ENCODE peak calls at places on chromosomes 13 and 19, in five cellular contexts. D, R, G, E and Y are unnamed samples.

GRCh38 chr19:24054044-24054935 is 32.7 kb upstream of the ZNF254 start:
- DNase-seq in D (no peak), R (no peak), G (no peak), E (peak; percentile 99), Y (peak; percentile 98)

GRCh38 chr13:65789815-65790214 is 1440.3 kb downstream of the PCDH9 start:
- DNase-seq in D (no peak), R (no peak), G (no peak), E (no peak), Y (no peak)

GRCh38 chr19:42285546-42285945 is 16.4 kb upstream of the PRR19 start:
- DNase-seq in D (no peak), R (no peak), G (no peak), E (no peak), Y (no peak)

GRCh38 chr19:13830761-13831481 is 35.7 kb downstream of the ZSWIM4 start:
- DNase-seq in D (no peak), R (no peak), G (no peak), E (peak; percentile 74), Y (no peak)

GRCh38 chr19:33446918-33447293 is 73.4 kb downstream of the CEBPG start:
- DNase-seq in D (no peak), R (no peak), G (no peak), E (no peak), Y (no peak)

GRCh38 chr19:41225238-41226052 is 6.4 kb downstream of the AXL start:
- DNase-seq in D (peak; percentile 25), R (peak; percentile 78), G (no peak), E (peak; percentile 97), Y (peak; percentile 86)

GRCh38 chr19:2334986-2335846 is 6.7 kb downstream of the SPPL2B start:
- DNase-seq in D (no peak), R (no peak), G (no peak), E (no peak), Y (no peak)

GRCh38 chr13:23570099-23570926 is at the start of gene TNFRSF19:
- DNase-seq in D (no peak), R (peak; percentile 35), G (no peak), E (peak; percentile 38), Y (no peak)

GRCh38 chr19:18972301-18972831 is 31.3 kb upstream of the HOMER3 start:
- DNase-seq in D (no peak), R (no peak), G (no peak), E (no peak), Y (no peak)

GRCh38 chr13:50484472-50485113 is 358.9 kb downstream of the DLEU7 start:
- DNase-seq in D (no peak), R (no peak), G (no peak), E (peak; percentile 51), Y (no peak)

GRCh38 chr19:44653977-44654784 is 10.5 kb downstream of the PVR start:
- DNase-seq in D (peak; percentile 61), R (peak; percentile 68), G (peak; percentile 41), E (peak; percentile 53), Y (no peak)

GRCh38 chr13:76672422-76672821 is 213.8 kb downstream of the KCTD12 start:
- DNase-seq in D (no peak), R (no peak), G (no peak), E (peak; percentile 63), Y (peak; percentile 34)

GRCh38 chr13:28579334-28579733 is 79.6 kb upstream of the POMP start:
- DNase-seq in D (no peak), R (no peak), G (no peak), E (no peak), Y (no peak)

GRCh38 chr13:85140192-85140591 is 659.0 kb downstream of the SLITRK6 start:
- DNase-seq in D (no peak), R (no peak), G (no peak), E (peak; percentile 86), Y (peak; percentile 66)

GRCh38 chr19:39408392-39409206 is 2.0 kb downstream of the ZFP36 start:
- DNase-seq in D (peak; percentile 34), R (peak; percentile 71), G (no peak), E (peak; percentile 61), Y (no peak)

GRCh38 chr19:679418-680286 is 3.5 kb downstream of the FSTL3 start:
- DNase-seq in D (peak; percentile 28), R (peak; percentile 41), G (peak; percentile 37), E (peak; percentile 51), Y (no peak)

GRCh38 chr19:34645551-34645950 is 31.4 kb downstream of the SCGB2B2 start:
- DNase-seq in D (no peak), R (no peak), G (no peak), E (no peak), Y (no peak)

GRCh38 chr13:30141773-30142501 is 165.4 kb downstream of the KATNAL1 start:
- DNase-seq in D (no peak), R (no peak), G (no peak), E (no peak), Y (no peak)

GRCh38 chr19:43534811-43535761 is 2.1 kb downstream of the ZNF575 start:
- DNase-seq in D (peak; percentile 17), R (peak; percentile 60), G (no peak), E (no peak), Y (no peak)

GRCh38 chr13:79871594-79871993 is 390.6 kb downstream of the NDFIP2 start:
- DNase-seq in D (no peak), R (no peak), G (no peak), E (no peak), Y (no peak)

GRCh38 chr19:45781282-45782161 is 768 bp downstream of the DMPK start:
- DNase-seq in D (no peak), R (no peak), G (no peak), E (peak; percentile 66), Y (no peak)

GRCh38 chr13:35947315-35947714 is 183.9 kb downstream of the DCLK1 start:
- DNase-seq in D (no peak), R (no peak), G (no peak), E (no peak), Y (no peak)

GRCh38 chr19:43610493-43610892 is 1.4 kb upstream of the SRRM5 start:
- DNase-seq in D (no peak), R (no peak), G (no peak), E (no peak), Y (no peak)

GRCh38 chr13:25806304-25806974 is 245.4 kb downstream of the SHISA2 start:
- DNase-seq in D (no peak), R (no peak), G (no peak), E (peak; percentile 63), Y (no peak)

GRCh38 chr19:55255618-55256423 is 3.0 kb downstream of the PPP6R1 start:
- DNase-seq in D (peak; percentile 42), R (no peak), G (no peak), E (peak; percentile 69), Y (peak; percentile 60)

DNA sequence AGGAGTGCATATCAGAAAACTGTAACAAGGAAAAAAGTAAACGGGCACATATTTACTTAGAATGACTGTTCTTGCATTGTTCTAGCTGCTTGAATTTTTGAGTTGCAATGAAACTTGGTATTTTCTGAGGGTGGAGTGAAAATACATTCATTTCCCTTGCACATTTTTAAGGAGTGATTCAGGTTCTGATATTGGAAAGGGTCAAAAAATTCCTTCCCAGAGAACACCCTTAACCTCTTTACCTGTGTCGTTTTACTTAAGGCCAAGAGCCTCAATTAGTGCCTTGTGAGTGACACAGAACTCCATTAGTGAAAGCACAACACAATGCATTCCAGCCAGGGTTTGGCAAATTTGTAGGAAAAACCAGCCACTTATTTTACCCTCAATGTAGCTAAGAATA is 2.3 kb downstream of the ITGBL1 start:
- DNase-seq in D (no peak), R (no peak), G (no peak), E (peak; percentile 62), Y (no peak)
- H3K27ac ChIP-seq in D (no peak overlapping the region), R (peak overlapping the region; percentile 78), G (no peak overlapping the region), E (peak overlapping the region; percentile 89), Y (peak overlapping the region; percentile 61)

GRCh38 chr19:50906217-50906616 is 5.0 kb downstream of the KLK4 start:
- DNase-seq in D (peak; percentile 10), R (peak; percentile 21), G (no peak), E (no peak), Y (no peak)
- H3K27ac ChIP-seq in D (no peak overlapping the region), R (no peak overlapping the region), G (no peak overlapping the region), E (no peak overlapping the region), Y (no peak overlapping the region)

DNA sequence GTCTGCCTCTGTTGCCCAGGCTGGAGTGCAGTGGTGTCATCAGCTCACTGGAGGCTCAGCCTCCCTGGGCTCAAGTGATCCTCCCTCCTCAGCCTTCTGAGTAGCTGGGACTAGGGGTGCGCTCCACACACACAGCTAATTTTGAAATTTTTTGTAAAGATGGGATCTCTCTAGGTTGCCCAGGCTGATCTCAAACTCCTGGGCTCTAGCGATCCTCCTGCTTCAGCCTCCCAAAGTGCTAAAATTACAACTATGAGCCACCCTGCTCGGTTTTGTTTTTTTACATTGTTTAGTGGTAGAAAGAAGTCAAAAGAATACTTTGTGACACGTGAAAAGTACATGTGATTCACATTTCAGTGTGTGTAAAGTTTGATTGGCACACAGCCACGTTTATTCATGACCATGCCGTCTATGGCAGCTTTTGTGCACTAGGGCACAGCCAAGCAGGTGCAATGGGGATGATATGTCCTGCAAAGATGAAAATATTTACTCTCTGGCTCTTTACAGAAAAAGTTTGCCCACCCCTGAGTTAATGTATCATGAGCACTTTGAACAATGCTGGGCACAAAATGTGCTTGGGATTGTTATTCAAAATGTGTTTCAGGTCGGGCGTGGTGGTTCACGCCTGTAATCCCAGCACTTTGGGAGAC is 16.2 kb upstream of the NFIC start:
- DNase-seq in D (no peak), R (no peak), G (no peak), E (no peak), Y (no peak)
- H3K27ac ChIP-seq in D (no peak overlapping the region), R (peak overlapping the region; percentile 5), G (no peak overlapping the region), E (no peak overlapping the region), Y (no peak overlapping the region)

DNA sequence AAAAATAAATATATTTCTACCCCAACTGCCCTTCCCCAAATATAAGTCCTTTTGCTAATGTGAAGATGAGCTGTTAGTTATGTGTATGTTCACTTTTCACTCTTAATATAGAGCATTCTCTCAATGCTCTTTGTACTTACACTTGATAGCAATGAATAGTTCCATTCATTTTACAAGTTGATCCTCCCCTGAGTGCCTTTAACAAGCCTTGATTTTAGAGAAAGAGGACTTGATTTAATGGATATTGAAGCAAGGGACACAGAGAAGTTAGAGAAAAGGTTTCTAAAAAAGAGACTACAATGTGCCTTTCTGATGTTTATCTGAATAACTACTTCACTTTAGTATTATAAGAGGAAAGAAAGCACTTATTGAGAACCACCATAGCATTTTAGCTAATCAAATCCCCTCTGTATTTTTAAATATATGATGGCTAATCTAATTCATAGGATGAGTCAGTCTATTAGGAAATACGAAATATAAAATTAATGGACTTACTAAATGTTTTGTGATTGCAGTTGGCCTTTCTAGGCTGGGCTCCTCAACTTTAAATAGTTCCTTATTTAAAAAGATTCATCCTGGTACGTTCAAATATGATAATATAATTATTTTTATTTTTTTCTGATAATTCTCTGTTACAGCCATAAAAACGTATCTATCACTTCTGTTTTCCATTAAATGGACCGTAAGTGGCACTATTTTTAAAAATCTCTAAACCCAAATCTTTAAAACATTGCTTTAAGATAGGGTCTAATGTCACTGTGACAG is 1097.8 kb upstream of the SLC10A2 start:
- DNase-seq in D (no peak), R (no peak), G (no peak), E (no peak), Y (no peak)
- H3K27ac ChIP-seq in D (no peak overlapping the region), R (no peak overlapping the region), G (no peak overlapping the region), E (no peak overlapping the region), Y (no peak overlapping the region)

DNA sequence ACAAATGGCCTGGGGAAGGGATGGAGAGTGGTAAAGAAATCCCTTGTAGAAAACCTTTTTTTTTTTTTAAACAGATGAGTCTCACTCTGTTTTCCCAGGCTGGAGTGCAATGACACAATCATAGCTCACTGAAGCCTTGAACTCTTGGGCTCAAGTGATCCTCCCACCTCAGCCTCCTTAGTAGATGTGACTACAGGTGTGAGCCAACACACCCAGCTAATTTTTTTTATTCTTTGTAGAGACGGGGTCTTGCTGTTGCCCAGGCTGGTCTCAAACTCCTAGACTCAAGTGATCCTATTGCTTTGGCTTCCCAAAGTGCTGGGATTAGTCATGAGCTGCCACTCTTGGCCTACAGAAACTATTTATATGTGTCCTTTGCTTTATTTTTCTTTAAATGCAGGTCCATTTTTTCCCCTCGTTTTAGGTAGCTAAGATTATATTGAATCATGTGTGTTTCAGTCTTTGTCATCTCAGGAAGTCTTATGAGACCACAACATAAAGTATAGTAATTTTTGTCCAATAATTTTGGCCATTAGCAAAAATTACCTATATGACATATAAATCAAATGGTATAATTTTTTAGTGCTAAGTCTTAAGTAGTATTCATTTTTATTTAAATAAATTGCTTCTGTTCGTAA is 10.5 kb downstream of the LPAR6 start:
- DNase-seq in D (no peak), R (no peak), G (no peak), E (peak; percentile 17), Y (no peak)
- H3K27ac ChIP-seq in D (no peak overlapping the region), R (peak overlapping the region; percentile 85), G (peak overlapping the region; percentile 68), E (peak overlapping the region; percentile 97), Y (peak overlapping the region; percentile 90)